ENCODE peak calls at places on chromosomes 11 and 22, in seven cellular contexts. Y is heart left ventricle; J is CD8-positive, alpha-beta memory T cell; T is HCT116; U is cardiac muscle cell; D is gastrocnemius medialis; I is spleen. K is an unnamed sample. For H3K9me3, the result is how much of the 10 kb centered on the place peaks cover.

GRCh38 chr11:58998480-58999290 is 59.4 kb downstream of the GLYATL1 start:
- DNase-seq in Y (no peak), J (no peak), T (no peak), U (no peak), D (no peak), I (no peak), K (no peak)

GRCh38 chr11:42473116-42473515 is 838.7 kb upstream of the API5 start:
- DNase-seq in Y (no peak), J (no peak), T (no peak), U (no peak), D (no peak), I (no peak), K (no peak)

GRCh38 chr11:65488273-65489058 is 10.4 kb upstream of the MALAT1 start:
- DNase-seq in Y (no peak), J (no peak), T (no peak), U (peak), D (peak), I (no peak), K (peak)

GRCh38 chr22:17842386-17842785 is 68.1 kb upstream of the BID start:
- DNase-seq in Y (peak), J (peak), T (no peak), U (peak), D (no peak), I (peak), K (no peak)

GRCh38 chr22:34001701-34002466 is 81.6 kb upstream of the LARGE1 start:
- DNase-seq in Y (no peak), J (no peak), T (no peak), U (no peak), D (no peak), I (no peak), K (no peak)

GRCh38 chr11:113505541-113506375 is 30.6 kb upstream of the DRD2 start:
- DNase-seq in Y (no peak), J (no peak), T (peak), U (peak), D (no peak), I (no peak), K (no peak)

GRCh38 chr11:43922295-43922648 is 20.2 kb upstream of the C11orf96 start:
- DNase-seq in Y (no peak), J (no peak), T (no peak), U (no peak), D (no peak), I (no peak), K (no peak)

GRCh38 chr11:45901646-45902045 is 5.4 kb downstream of the FREY1 start:
- DNase-seq in Y (no peak), J (no peak), T (no peak), U (no peak), D (no peak), I (no peak), K (no peak)

GRCh38 chr11:129785383-129786111 is 30.1 kb upstream of the TMEM45B start:
- DNase-seq in Y (no peak), J (no peak), T (no peak), U (peak), D (no peak), I (no peak), K (no peak)

GRCh38 chr22:41532908-41533825 is 11.1 kb downstream of the POLR3H start:
- DNase-seq in Y (peak), J (peak), T (no peak), U (peak), D (peak), I (peak), K (peak)

GRCh38 chr22:36761553-36762240 is 14.2 kb downstream of the IFT27 start:
- DNase-seq in Y (no peak), J (no peak), T (no peak), U (no peak), D (no peak), I (peak), K (no peak)

GRCh38 chr11:2109541-2110019 is 29.6 kb downstream of the IGF2 start:
- DNase-seq in Y (no peak), J (no peak), T (no peak), U (peak), D (no peak), I (no peak), K (peak)

GRCh38 chr11:107442715-107443215 is 14.9 kb downstream of the CWF19L2 start:
- DNase-seq in Y (no peak), J (no peak), T (no peak), U (no peak), D (no peak), I (no peak), K (no peak)

GRCh38 chr11:1772270-1773130 is 8.8 kb upstream of the CTSD start:
- DNase-seq in Y (no peak), J (peak), T (peak), U (peak), D (peak), I (peak), K (peak)

GRCh38 chr11:131694526-131695424 is 324.4 kb downstream of the NTM start:
- DNase-seq in Y (peak), J (peak), T (peak), U (peak), D (peak), I (peak), K (peak)

GRCh38 chr11:47593934-47594855 is at the start of gene C1QTNF4:
- DNase-seq in Y (no peak), J (no peak), T (no peak), U (no peak), D (no peak), I (peak), K (no peak)

GRCh38 chr11:104771782-104772181 is 126.5 kb downstream of the CASP12 start:
- DNase-seq in Y (no peak), J (no peak), T (no peak), U (no peak), D (no peak), I (no peak), K (no peak)

GRCh38 chr22:18071968-18072310 is 5.9 kb upstream of the PEX26 start:
- DNase-seq in Y (no peak), J (no peak), T (no peak), U (no peak), D (no peak), I (peak), K (no peak)

GRCh38 chr11:57792060-57792541 is 30.5 kb downstream of the CTNND1 start:
- DNase-seq in Y (peak), J (peak), T (no peak), U (peak), D (peak), I (peak), K (peak)

GRCh38 chr11:117375960-117376359 is 48.3 kb downstream of the CEP164 start:
- DNase-seq in Y (no peak), J (no peak), T (no peak), U (no peak), D (no peak), I (no peak), K (no peak)

GRCh38 chr11:102837151-102837550 is 6.3 kb downstream of the MMP3 start:
- DNase-seq in Y (no peak), J (no peak), T (no peak), U (no peak), D (no peak), I (no peak), K (no peak)

GRCh38 chr11:113664069-113664980 is 41.8 kb downstream of the TMPRSS5 start:
- DNase-seq in Y (no peak), J (no peak), T (peak), U (no peak), D (no peak), I (no peak), K (no peak)

GRCh38 chr11:68153742-68154141 is 32.6 kb upstream of the CHKA start:
- DNase-seq in Y (no peak), J (no peak), T (no peak), U (no peak), D (no peak), I (no peak), K (no peak)

GRCh38 chr11:134345237-134345550 is 13.4 kb downstream of the GLB1L2 start:
- DNase-seq in Y (no peak), J (no peak), T (no peak), U (no peak), D (no peak), I (no peak), K (no peak)

GRCh38 chr11:66700337-66700736 is 22.6 kb upstream of the RBM4B start:
- DNase-seq in Y (no peak), J (no peak), T (no peak), U (no peak), D (no peak), I (no peak), K (no peak)

GRCh38 chr22:49764151-49764581 is 63.5 kb downstream of the BRD1 start:
- DNase-seq in Y (no peak), J (no peak), T (no peak), U (no peak), D (peak), I (peak), K (no peak)

GRCh38 chr11:61536676-61537270 is 28.2 kb downstream of the LRRC10B start:
- DNase-seq in Y (no peak), J (no peak), T (no peak), U (no peak), D (no peak), I (no peak), K (no peak)

GRCh38 chr11:47912843-47913437 is 64.8 kb upstream of the NUP160 start:
- DNase-seq in Y (no peak), J (no peak), T (no peak), U (peak), D (no peak), I (no peak), K (no peak)

GRCh38 chr11:111795333-111795985 is 29.3 kb upstream of the PPP2R1B start:
- DNase-seq in Y (no peak), J (no peak), T (no peak), U (no peak), D (no peak), I (no peak), K (no peak)

GRCh38 chr11:2542406-2542805 is 97.6 kb downstream of the KCNQ1 start:
- DNase-seq in Y (no peak), J (no peak), T (no peak), U (no peak), D (no peak), I (peak), K (no peak)

GRCh38 chr11:79485694-79486093 is 44.9 kb upstream of the TENM4 start:
- DNase-seq in Y (no peak), J (no peak), T (no peak), U (no peak), D (no peak), I (no peak), K (no peak)

GRCh38 chr11:125423247-125423849 is 72.7 kb downstream of the FEZ1 start:
- DNase-seq in Y (no peak), J (no peak), T (peak), U (no peak), D (no peak), I (peak), K (no peak)

GRCh38 chr11:112599861-112600533 is 339.3 kb upstream of the PLET1 start:
- DNase-seq in Y (no peak), J (no peak), T (no peak), U (peak), D (no peak), I (no peak), K (no peak)

GRCh38 chr11:78414321-78415051 is 3.1 kb downstream of the GAB2 start:
- DNase-seq in Y (no peak), J (no peak), T (no peak), U (peak), D (no peak), I (no peak), K (no peak)

GRCh38 chr11:119479685-119480275 is 56.8 kb upstream of the THY1 start:
- DNase-seq in Y (no peak), J (no peak), T (no peak), U (peak), D (no peak), I (no peak), K (no peak)

GRCh38 chr11:33471541-33471940 is 214.4 kb downstream of the HIPK3 start:
- DNase-seq in Y (no peak), J (no peak), T (no peak), U (no peak), D (no peak), I (no peak), K (no peak)

GRCh38 chr11:79727221-79727620 is 286.4 kb upstream of the TENM4 start:
- DNase-seq in Y (no peak), J (no peak), T (no peak), U (no peak), D (no peak), I (no peak), K (no peak)

GRCh38 chr11:70942593-70942992 is 309.8 kb downstream of the SHANK2 start:
- DNase-seq in Y (no peak), J (no peak), T (peak), U (no peak), D (no peak), I (no peak), K (no peak)
- H3K9me3 ChIP-seq in Y (under half), J (under half), T (under half), U (under half), D (under half), I (half or more), K (under half)

DNA sequence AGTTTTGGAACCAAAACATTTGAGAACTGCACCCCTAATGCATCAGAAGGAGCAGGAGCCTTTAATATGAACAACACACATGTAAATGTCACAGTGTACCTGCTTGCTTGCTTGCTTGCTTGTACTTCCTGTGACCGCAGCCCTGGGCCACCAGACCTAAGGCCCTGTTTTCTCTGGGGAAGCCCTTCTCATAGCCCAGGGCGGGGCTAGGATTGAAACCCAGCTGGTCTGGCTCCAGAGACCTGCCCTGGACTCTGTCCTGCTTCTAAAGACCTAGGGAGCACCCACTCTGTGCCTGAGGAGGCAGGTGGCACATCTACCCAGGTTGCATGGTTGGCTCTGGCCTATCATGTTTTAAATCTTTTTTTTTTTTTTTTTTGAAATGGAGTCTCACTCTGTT is 7.6 kb upstream of the MCM5 start:
- DNase-seq in Y (no peak), J (no peak), T (no peak), U (no peak), D (no peak), I (no peak), K (no peak)
- H3K27ac ChIP-seq in Y (no peak), J (no peak), T (no peak), U (no peak), D (no peak), I (peak), K (no peak)

DNA sequence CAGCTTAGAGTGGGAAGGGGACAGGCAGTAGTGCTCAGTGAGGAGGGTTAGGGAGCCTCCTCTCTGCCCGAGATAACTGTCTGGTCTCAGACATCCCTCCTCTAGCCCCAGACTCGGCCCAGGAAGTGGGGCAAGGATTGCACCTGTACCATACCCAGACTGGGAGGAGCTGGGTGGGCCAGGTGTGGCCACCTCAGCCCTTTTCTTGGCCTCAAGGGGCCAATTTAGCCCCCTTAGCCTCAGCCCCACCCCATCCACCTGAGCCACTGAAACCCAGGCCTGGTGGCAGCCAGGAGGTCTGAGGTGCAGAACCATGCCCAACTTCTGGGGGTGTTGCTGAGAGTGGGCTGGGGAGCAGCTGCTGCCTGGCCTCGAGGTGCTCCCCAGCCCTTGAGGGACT is 6.5 kb downstream of the RELT start:
- DNase-seq in Y (no peak), J (no peak), T (no peak), U (no peak), D (no peak), I (no peak), K (no peak)
- H3K4me3 ChIP-seq in Y (peak), J (no peak), T (no peak), U (no peak), D (no peak), I (no peak), K (no peak)

GRCh38 chr22:48700180-48700565 is 1127.5 kb downstream of the BRD1 start:
- DNase-seq in Y (no peak), J (no peak), T (no peak), U (no peak), D (no peak), I (no peak), K (no peak)
- H3K9me3 ChIP-seq in Y (under half), J (under half), T (under half), U (under half), D (under half), I (under half), K (under half)

DNA sequence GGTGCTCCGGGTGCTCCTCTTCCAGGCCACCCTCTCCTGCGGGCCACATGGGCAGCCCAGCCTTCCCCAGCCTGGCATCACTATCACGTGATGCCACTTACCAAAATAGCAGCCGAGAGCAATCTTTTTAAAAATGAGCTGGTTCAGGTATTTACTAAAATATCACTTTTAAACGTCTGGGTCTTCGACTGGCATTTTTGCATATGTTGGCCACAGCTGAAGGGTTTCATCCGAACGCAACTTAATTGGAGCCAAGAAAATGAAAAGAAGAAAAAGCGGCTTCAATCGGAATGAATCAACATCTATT is 94.6 kb upstream of the ANO1 start:
- DNase-seq in Y (no peak), J (no peak), T (no peak), U (no peak), D (no peak), I (peak), K (no peak)
- H3K27ac ChIP-seq in Y (no peak), J (no peak), T (no peak), U (no peak), D (no peak), I (no peak), K (no peak)

DNA sequence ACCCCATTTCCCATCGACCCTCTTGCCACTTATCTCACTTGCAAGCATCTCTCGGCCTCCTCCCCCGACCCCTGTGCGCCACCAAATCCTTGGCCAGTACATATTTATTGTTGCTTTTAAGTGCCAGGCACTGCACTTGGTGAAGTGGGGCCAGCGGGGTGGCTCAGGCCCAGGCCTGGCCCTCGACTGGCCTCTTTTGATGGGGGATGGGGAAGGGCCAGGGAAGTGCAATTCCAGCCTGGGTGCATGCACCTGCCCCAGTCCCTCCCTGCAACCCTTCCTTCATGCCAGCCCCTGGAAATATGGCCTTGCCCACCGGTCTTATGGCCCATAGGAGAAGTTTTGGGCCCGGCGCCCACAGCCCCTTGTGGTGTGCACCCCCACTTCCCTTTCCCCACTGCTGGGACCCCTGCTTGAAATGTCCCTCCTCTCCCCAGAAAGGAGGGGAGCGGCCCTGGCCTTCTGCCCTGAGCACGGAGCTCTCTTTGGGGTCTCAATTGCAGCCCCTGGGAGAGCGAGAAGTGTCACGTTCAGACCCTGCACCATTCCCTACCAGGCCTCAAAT is 791 bp downstream of the SUSD2 start:
- DNase-seq in Y (no peak), J (no peak), T (no peak), U (no peak), D (no peak), I (peak), K (no peak)
- H3K4me3 ChIP-seq in Y (no peak), J (no peak), T (no peak), U (no peak), D (peak), I (no peak), K (no peak)

GRCh38 chr22:47596176-47596690 is 833.8 kb downstream of the TBC1D22A start:
- DNase-seq in Y (no peak), J (no peak), T (no peak), U (no peak), D (no peak), I (no peak), K (no peak)
- H3K9me3 ChIP-seq in Y (under half), J (under half), T (under half), U (under half), D (under half), I (under half), K (under half)

DNA sequence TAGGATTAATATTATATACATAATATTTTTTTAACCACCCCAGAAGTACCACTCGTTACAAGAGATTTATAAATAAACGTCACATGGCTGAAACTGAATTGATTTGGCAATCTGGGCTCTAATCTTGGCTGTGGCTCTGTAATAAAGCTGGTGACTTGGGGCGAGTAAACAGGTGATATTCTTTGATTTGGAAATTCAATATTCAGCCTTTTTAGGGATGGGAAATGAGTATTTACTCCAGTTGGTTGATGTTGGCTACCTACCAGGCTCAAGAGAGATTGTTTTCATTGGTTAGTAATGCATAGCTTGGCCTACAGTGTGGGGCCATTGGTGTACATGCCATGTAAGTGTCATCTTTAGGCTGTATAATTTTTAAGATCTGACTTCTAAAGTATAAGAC is 117.7 kb upstream of the SORL1-AS1 start:
- DNase-seq in Y (no peak), J (no peak), T (no peak), U (no peak), D (no peak), I (no peak), K (no peak)
- H3K27ac ChIP-seq in Y (no peak), J (no peak), T (no peak), U (no peak), D (no peak), I (no peak), K (no peak)

K was measured in heart right ventricle.